ENCODE peak calls at places on chromosomes 2 and 18, in five cellular contexts. O, M, C, L and N are unnamed samples.

GRCh38 chr2:101036562-101036961 is 34.5 kb downstream of the RPL31 start:
- DNase-seq in O (peak; percentile 58), M (peak; percentile 28), C (no peak), L (peak; percentile 41), N (no peak)

GRCh38 chr2:20491739-20492531 is 45.1 kb downstream of the RHOB start:
- DNase-seq in O (peak; percentile 64), M (no peak), C (no peak), L (no peak), N (no peak)

GRCh38 chr2:239399404-239399999 is 1.3 kb downstream of the HDAC4 start:
- DNase-seq in O (peak; percentile 27), M (peak; percentile 9), C (no peak), L (peak; percentile 37), N (no peak)

GRCh38 chr18:22020127-22020866 is 149.1 kb upstream of the GATA6 start:
- DNase-seq in O (no peak), M (no peak), C (no peak), L (no peak), N (no peak)

GRCh38 chr2:241724259-241724974 is 10.0 kb upstream of the D2HGDH start:
- DNase-seq in O (no peak), M (no peak), C (no peak), L (no peak), N (peak; percentile 49)

GRCh38 chr2:54279385-54279784 is 23.4 kb upstream of the TSPYL6 start:
- DNase-seq in O (no peak), M (no peak), C (no peak), L (no peak), N (no peak)

GRCh38 chr2:29570539-29570938 is 350.8 kb downstream of the ALK start:
- DNase-seq in O (no peak), M (no peak), C (no peak), L (no peak), N (no peak)

GRCh38 chr2:85741811-85742507 is 11.8 kb upstream of the ATOH8 start:
- DNase-seq in O (peak; percentile 89), M (peak; percentile 60), C (no peak), L (no peak), N (no peak)

GRCh38 chr2:205889073-205889472 is 196.9 kb downstream of the INO80D start:
- DNase-seq in O (no peak), M (no peak), C (no peak), L (peak; percentile 25), N (no peak)

GRCh38 chr2:217293607-217294006 is 433.7 kb upstream of the TNP1 start:
- DNase-seq in O (no peak), M (no peak), C (no peak), L (no peak), N (no peak)

GRCh38 chr2:176653856-176654443 is 384.7 kb downstream of the MTX2 start:
- DNase-seq in O (peak; percentile 82), M (peak; percentile 50), C (no peak), L (peak; percentile 89), N (no peak)

GRCh38 chr18:54261894-54262293 is 7.4 kb upstream of the POLI start:
- DNase-seq in O (no peak), M (no peak), C (peak; percentile 19), L (no peak), N (no peak)

GRCh38 chr18:56460590-56460989 is 177.8 kb downstream of the TXNL1 start:
- DNase-seq in O (no peak), M (no peak), C (no peak), L (no peak), N (no peak)

GRCh38 chr18:62524443-62525200 is 1.8 kb downstream of the ZCCHC2 start:
- DNase-seq in O (peak; percentile 46), M (peak; percentile 58), C (peak; percentile 46), L (peak; percentile 67), N (peak; percentile 64)

GRCh38 chr2:107595749-107596148 is 230.9 kb upstream of the RGPD4 start:
- DNase-seq in O (peak; percentile 87), M (no peak), C (no peak), L (peak; percentile 10), N (no peak)

GRCh38 chr2:117179405-117179804 is 635.1 kb upstream of the DDX18 start:
- DNase-seq in O (no peak), M (no peak), C (no peak), L (no peak), N (no peak)

GRCh38 chr2:160306985-160307384 is 106.9 kb upstream of the ITGB6 start:
- DNase-seq in O (peak; percentile 96), M (no peak), C (no peak), L (no peak), N (no peak)

GRCh38 chr2:176280156-176280555 is 10.9 kb downstream of the MTX2 start:
- DNase-seq in O (peak; percentile 35), M (no peak), C (no peak), L (no peak), N (no peak)

GRCh38 chr2:151337643-151338042 is 19.7 kb upstream of the TNFAIP6 start:
- DNase-seq in O (peak; percentile 78), M (no peak), C (no peak), L (no peak), N (no peak)

GRCh38 chr2:45184606-45185005 is 175.4 kb upstream of the SIX2 start:
- DNase-seq in O (peak; percentile 83), M (no peak), C (no peak), L (peak; percentile 22), N (no peak)

GRCh38 chr2:23509593-23510295 is 124.8 kb downstream of the KLHL29 start:
- DNase-seq in O (no peak), M (no peak), C (no peak), L (no peak), N (no peak)

GRCh38 chr2:84676295-84676694 is 160.0 kb downstream of the DNAH6 start:
- DNase-seq in O (peak; percentile 77), M (no peak), C (no peak), L (peak; percentile 32), N (no peak)

GRCh38 chr2:10048501-10049171 is 5.3 kb downstream of the KLF11 start:
- DNase-seq in O (peak; percentile 71), M (peak; percentile 19), C (no peak), L (peak; percentile 67), N (peak; percentile 72)